ENCODE peak calls at places on chromosomes 16 and 17, in six cellular contexts. Q is right cardiac atrium, J is HS-5, N is dermis microvascular lymphatic vessel endothelial cell, Y is kidney tubule cell, O is NCI-H1092. D is an unnamed sample.

GRCh38 chr16:27429981-27430441 is 28.0 kb downstream of the IL21R start:
- DNase-seq in Q (no peak), J (no peak), N (no peak), Y (no peak), O (no peak), D (no peak)

GRCh38 chr17:63500548-63501390 is 22.4 kb upstream of the KCNH6 start:
- DNase-seq in Q (peak), J (no peak), N (no peak), Y (no peak), O (no peak), D (no peak)

GRCh38 chr17:37848690-37849616 is 75.3 kb upstream of the TBC1D3K start:
- DNase-seq in Q (no peak), J (peak), N (peak), Y (peak), O (no peak), D (peak)

GRCh38 chr16:72932050-72932449 is 115.9 kb downstream of the ZFHX3 start:
- DNase-seq in Q (no peak), J (no peak), N (no peak), Y (peak), O (no peak), D (no peak)

GRCh38 chr17:76697702-76698465 is 12.9 kb downstream of the MXRA7 start:
- DNase-seq in Q (peak), J (no peak), N (no peak), Y (peak), O (no peak), D (no peak)

GRCh38 chr16:19223235-19223847 is 55.3 kb downstream of the SYT17 start:
- DNase-seq in Q (peak), J (no peak), N (peak), Y (peak), O (no peak), D (no peak)

GRCh38 chr17:33676444-33676843 is 383.3 kb upstream of the ASIC2 start:
- DNase-seq in Q (no peak), J (no peak), N (no peak), Y (no peak), O (no peak), D (no peak)

GRCh38 chr17:48564200-48565023 is 13.7 kb downstream of the HOXB4 start:
- DNase-seq in Q (peak), J (no peak), N (peak), Y (no peak), O (no peak), D (no peak)

GRCh38 chr17:50268040-50268439 is 6.2 kb upstream of the TMEM92 start:
- DNase-seq in Q (no peak), J (no peak), N (no peak), Y (no peak), O (no peak), D (no peak)

GRCh38 chr16:88437367-88437964 is 15.6 kb upstream of the ZFPM1 start:
- DNase-seq in Q (peak), J (no peak), N (peak), Y (peak), O (peak), D (peak)

GRCh38 chr16:27791404-27791719 is 241.4 kb downstream of the KATNIP start:
- DNase-seq in Q (no peak), J (no peak), N (no peak), Y (no peak), O (no peak), D (no peak)